ENCODE peak calls at places on chromosomes 11 and 22, in ten cellular contexts. One of them, this sample, is unnamed.

GRCh38 chr11:99418927-99419707 is 398.4 kb downstream of the CNTN5 start:
- DNase-seq in kidney epithelial cell: no peak
- DNase-seq in hepatic stellate cell: no peak
- DNase-seq in PC-9: peak; percentile 19
- DNase-seq in retinal pigment epithelial cell: peak; percentile 52
- DNase-seq in activated naive CD4-positive, alpha-beta T cell treated with Interleukin-2 at 50 U/mL for 16 hours: no peak
- DNase-seq in HT1080: peak; percentile 28
- DNase-seq in WTC11: no peak
- DNase-seq in effector CD4-positive, alpha-beta T cell: no peak
- DNase-seq in tibial artery: no peak
- DNase-seq in this sample: no peak

GRCh38 chr11:101129203-101129943 is at the start of gene PGR:
- DNase-seq in kidney epithelial cell: no peak
- DNase-seq in hepatic stellate cell: no peak
- DNase-seq in PC-9: no peak
- DNase-seq in retinal pigment epithelial cell: no peak
- DNase-seq in activated naive CD4-positive, alpha-beta T cell treated with Interleukin-2 at 50 U/mL for 16 hours: no peak
- DNase-seq in HT1080: no peak
- DNase-seq in WTC11: peak; percentile 56
- DNase-seq in effector CD4-positive, alpha-beta T cell: no peak
- DNase-seq in tibial artery: peak; percentile 85
- DNase-seq in this sample: no peak

GRCh38 chr11:105632316-105632715 is 22.4 kb downstream of the GRIA4 start:
- DNase-seq in kidney epithelial cell: no peak
- DNase-seq in hepatic stellate cell: no peak
- DNase-seq in PC-9: no peak
- DNase-seq in retinal pigment epithelial cell: no peak
- DNase-seq in activated naive CD4-positive, alpha-beta T cell treated with Interleukin-2 at 50 U/mL for 16 hours: no peak
- DNase-seq in HT1080: no peak
- DNase-seq in WTC11: no peak
- DNase-seq in effector CD4-positive, alpha-beta T cell: no peak
- DNase-seq in tibial artery: no peak
- DNase-seq in this sample: no peak

GRCh38 chr22:46290843-46291785 is 5.6 kb upstream of the GTSE1 start:
- DNase-seq in kidney epithelial cell: no peak
- DNase-seq in hepatic stellate cell: no peak
- DNase-seq in PC-9: no peak
- DNase-seq in retinal pigment epithelial cell: no peak
- DNase-seq in activated naive CD4-positive, alpha-beta T cell treated with Interleukin-2 at 50 U/mL for 16 hours: no peak
- DNase-seq in HT1080: no peak
- DNase-seq in WTC11: no peak
- DNase-seq in effector CD4-positive, alpha-beta T cell: no peak
- DNase-seq in tibial artery: no peak
- DNase-seq in this sample: no peak

GRCh38 chr11:128765571-128766530 is 72.0 kb downstream of the FLI1 start:
- DNase-seq in kidney epithelial cell: no peak
- DNase-seq in hepatic stellate cell: no peak
- DNase-seq in PC-9: no peak
- DNase-seq in retinal pigment epithelial cell: no peak
- DNase-seq in activated naive CD4-positive, alpha-beta T cell treated with Interleukin-2 at 50 U/mL for 16 hours: no peak
- DNase-seq in HT1080: no peak
- DNase-seq in WTC11: no peak
- DNase-seq in effector CD4-positive, alpha-beta T cell: no peak
- DNase-seq in tibial artery: no peak
- DNase-seq in this sample: no peak

GRCh38 chr11:118924591-118925585 is 838 bp downstream of the BCL9L start:
- DNase-seq in kidney epithelial cell: no peak
- DNase-seq in hepatic stellate cell: peak; percentile 75
- DNase-seq in PC-9: no peak
- DNase-seq in retinal pigment epithelial cell: no peak
- DNase-seq in activated naive CD4-positive, alpha-beta T cell treated with Interleukin-2 at 50 U/mL for 16 hours: peak; percentile 58
- DNase-seq in HT1080: peak; percentile 58
- DNase-seq in WTC11: peak; percentile 71
- DNase-seq in effector CD4-positive, alpha-beta T cell: no peak
- DNase-seq in tibial artery: peak; percentile 83
- DNase-seq in this sample: peak; percentile 38

GRCh38 chr22:20267441-20268288 is 453 bp downstream of the RTN4R start:
- DNase-seq in kidney epithelial cell: no peak
- DNase-seq in hepatic stellate cell: no peak
- DNase-seq in PC-9: peak; percentile 18
- DNase-seq in retinal pigment epithelial cell: no peak
- DNase-seq in activated naive CD4-positive, alpha-beta T cell treated with Interleukin-2 at 50 U/mL for 16 hours: peak; percentile 16
- DNase-seq in HT1080: no peak
- DNase-seq in WTC11: peak; percentile 45
- DNase-seq in effector CD4-positive, alpha-beta T cell: no peak
- DNase-seq in tibial artery: no peak
- DNase-seq in this sample: no peak

GRCh38 chr22:16949561-16949960 is 58.5 kb downstream of the GAB4 start:
- DNase-seq in kidney epithelial cell: no peak
- DNase-seq in hepatic stellate cell: no peak
- DNase-seq in PC-9: no peak
- DNase-seq in retinal pigment epithelial cell: no peak
- DNase-seq in activated naive CD4-positive, alpha-beta T cell treated with Interleukin-2 at 50 U/mL for 16 hours: no peak
- DNase-seq in HT1080: peak; percentile 65
- DNase-seq in WTC11: no peak
- DNase-seq in effector CD4-positive, alpha-beta T cell: no peak
- DNase-seq in tibial artery: no peak
- DNase-seq in this sample: no peak

GRCh38 chr22:46929046-46929688 is 166.7 kb downstream of the TBC1D22A start:
- DNase-seq in kidney epithelial cell: no peak
- DNase-seq in hepatic stellate cell: no peak
- DNase-seq in PC-9: no peak
- DNase-seq in retinal pigment epithelial cell: no peak
- DNase-seq in activated naive CD4-positive, alpha-beta T cell treated with Interleukin-2 at 50 U/mL for 16 hours: no peak
- DNase-seq in HT1080: no peak
- DNase-seq in WTC11: no peak
- DNase-seq in effector CD4-positive, alpha-beta T cell: no peak
- DNase-seq in tibial artery: no peak
- DNase-seq in this sample: no peak

GRCh38 chr11:46554205-46555162 is 39.3 kb downstream of the AMBRA1 start:
- DNase-seq in kidney epithelial cell: peak; percentile 71
- DNase-seq in hepatic stellate cell: no peak
- DNase-seq in PC-9: peak; percentile 17
- DNase-seq in retinal pigment epithelial cell: peak; percentile 72
- DNase-seq in activated naive CD4-positive, alpha-beta T cell treated with Interleukin-2 at 50 U/mL for 16 hours: no peak
- DNase-seq in HT1080: peak; percentile 87
- DNase-seq in WTC11: no peak
- DNase-seq in effector CD4-positive, alpha-beta T cell: no peak
- DNase-seq in tibial artery: no peak
- DNase-seq in this sample: no peak

GRCh38 chr11:95831198-95831883 is 41.0 kb downstream of the CEP57 start:
- DNase-seq in kidney epithelial cell: peak; percentile 71
- DNase-seq in hepatic stellate cell: peak; percentile 14
- DNase-seq in PC-9: no peak
- DNase-seq in retinal pigment epithelial cell: peak; percentile 90
- DNase-seq in activated naive CD4-positive, alpha-beta T cell treated with Interleukin-2 at 50 U/mL for 16 hours: no peak
- DNase-seq in HT1080: peak; percentile 58
- DNase-seq in WTC11: no peak
- DNase-seq in effector CD4-positive, alpha-beta T cell: no peak
- DNase-seq in tibial artery: no peak
- DNase-seq in this sample: no peak

GRCh38 chr11:108223449-108224149 is 732 bp downstream of the ATM start:
- DNase-seq in kidney epithelial cell: no peak
- DNase-seq in hepatic stellate cell: no peak
- DNase-seq in PC-9: no peak
- DNase-seq in retinal pigment epithelial cell: no peak
- DNase-seq in activated naive CD4-positive, alpha-beta T cell treated with Interleukin-2 at 50 U/mL for 16 hours: peak; percentile 47
- DNase-seq in HT1080: peak; percentile 11
- DNase-seq in WTC11: no peak
- DNase-seq in effector CD4-positive, alpha-beta T cell: peak; percentile 9
- DNase-seq in tibial artery: no peak
- DNase-seq in this sample: no peak

GRCh38 chr11:134731562-134731961 is 319.5 kb upstream of the B3GAT1 start:
- DNase-seq in kidney epithelial cell: no peak
- DNase-seq in hepatic stellate cell: no peak
- DNase-seq in PC-9: no peak
- DNase-seq in retinal pigment epithelial cell: no peak
- DNase-seq in activated naive CD4-positive, alpha-beta T cell treated with Interleukin-2 at 50 U/mL for 16 hours: no peak
- DNase-seq in HT1080: no peak
- DNase-seq in WTC11: peak; percentile 50
- DNase-seq in effector CD4-positive, alpha-beta T cell: no peak
- DNase-seq in tibial artery: no peak
- DNase-seq in this sample: no peak

GRCh38 chr11:105357764-105358163 is 218.2 kb upstream of the CARD18 start:
- DNase-seq in kidney epithelial cell: no peak
- DNase-seq in hepatic stellate cell: no peak
- DNase-seq in PC-9: no peak
- DNase-seq in retinal pigment epithelial cell: peak; percentile 29
- DNase-seq in activated naive CD4-positive, alpha-beta T cell treated with Interleukin-2 at 50 U/mL for 16 hours: no peak
- DNase-seq in HT1080: peak; percentile 5
- DNase-seq in WTC11: no peak
- DNase-seq in effector CD4-positive, alpha-beta T cell: no peak
- DNase-seq in tibial artery: no peak
- DNase-seq in this sample: no peak

GRCh38 chr11:115238802-115239201 is 265.4 kb downstream of the CADM1 start:
- DNase-seq in kidney epithelial cell: no peak
- DNase-seq in hepatic stellate cell: no peak
- DNase-seq in PC-9: no peak
- DNase-seq in retinal pigment epithelial cell: no peak
- DNase-seq in activated naive CD4-positive, alpha-beta T cell treated with Interleukin-2 at 50 U/mL for 16 hours: no peak
- DNase-seq in HT1080: no peak
- DNase-seq in WTC11: peak; percentile 18
- DNase-seq in effector CD4-positive, alpha-beta T cell: no peak
- DNase-seq in tibial artery: no peak
- DNase-seq in this sample: no peak

GRCh38 chr11:3130269-3131071 is 34.6 kb downstream of the OSBPL5 start:
- DNase-seq in kidney epithelial cell: no peak
- DNase-seq in hepatic stellate cell: no peak
- DNase-seq in PC-9: peak; percentile 40
- DNase-seq in retinal pigment epithelial cell: no peak
- DNase-seq in activated naive CD4-positive, alpha-beta T cell treated with Interleukin-2 at 50 U/mL for 16 hours: no peak
- DNase-seq in HT1080: no peak
- DNase-seq in WTC11: peak; percentile 15
- DNase-seq in effector CD4-positive, alpha-beta T cell: no peak
- DNase-seq in tibial artery: peak; percentile 63
- DNase-seq in this sample: peak; percentile 3

GRCh38 chr11:65384301-65384889 is 1.9 kb upstream of the SLC25A45 start:
- DNase-seq in kidney epithelial cell: no peak
- DNase-seq in hepatic stellate cell: no peak
- DNase-seq in PC-9: no peak
- DNase-seq in retinal pigment epithelial cell: no peak
- DNase-seq in activated naive CD4-positive, alpha-beta T cell treated with Interleukin-2 at 50 U/mL for 16 hours: peak; percentile 12
- DNase-seq in HT1080: peak; percentile 66
- DNase-seq in WTC11: no peak
- DNase-seq in effector CD4-positive, alpha-beta T cell: no peak
- DNase-seq in tibial artery: no peak
- DNase-seq in this sample: no peak

GRCh38 chr11:109037856-109038780 is 373.2 kb downstream of the DDX10 start:
- DNase-seq in kidney epithelial cell: no peak
- DNase-seq in hepatic stellate cell: peak; percentile 8
- DNase-seq in PC-9: no peak
- DNase-seq in retinal pigment epithelial cell: peak; percentile 86
- DNase-seq in activated naive CD4-positive, alpha-beta T cell treated with Interleukin-2 at 50 U/mL for 16 hours: no peak
- DNase-seq in HT1080: peak; percentile 55
- DNase-seq in WTC11: no peak
- DNase-seq in effector CD4-positive, alpha-beta T cell: no peak
- DNase-seq in tibial artery: no peak
- DNase-seq in this sample: no peak

GRCh38 chr11:9609841-9610240 is 36.4 kb downstream of the WEE1 start:
- DNase-seq in kidney epithelial cell: no peak
- DNase-seq in hepatic stellate cell: no peak
- DNase-seq in PC-9: no peak
- DNase-seq in retinal pigment epithelial cell: no peak
- DNase-seq in activated naive CD4-positive, alpha-beta T cell treated with Interleukin-2 at 50 U/mL for 16 hours: no peak
- DNase-seq in HT1080: no peak
- DNase-seq in WTC11: no peak
- DNase-seq in effector CD4-positive, alpha-beta T cell: no peak
- DNase-seq in tibial artery: no peak
- DNase-seq in this sample: no peak

GRCh38 chr22:43946391-43946680 is 8.9 kb upstream of the SAMM50 start:
- DNase-seq in kidney epithelial cell: no peak
- DNase-seq in hepatic stellate cell: no peak
- DNase-seq in PC-9: no peak
- DNase-seq in retinal pigment epithelial cell: no peak
- DNase-seq in activated naive CD4-positive, alpha-beta T cell treated with Interleukin-2 at 50 U/mL for 16 hours: no peak
- DNase-seq in HT1080: no peak
- DNase-seq in WTC11: no peak
- DNase-seq in effector CD4-positive, alpha-beta T cell: no peak
- DNase-seq in tibial artery: no peak
- DNase-seq in this sample: no peak

GRCh38 chr11:122721964-122722266 is 66.4 kb downstream of the UBASH3B start:
- DNase-seq in kidney epithelial cell: no peak
- DNase-seq in hepatic stellate cell: peak; percentile 72
- DNase-seq in PC-9: peak; percentile 52
- DNase-seq in retinal pigment epithelial cell: no peak
- DNase-seq in activated naive CD4-positive, alpha-beta T cell treated with Interleukin-2 at 50 U/mL for 16 hours: no peak
- DNase-seq in HT1080: no peak
- DNase-seq in WTC11: no peak
- DNase-seq in effector CD4-positive, alpha-beta T cell: no peak
- DNase-seq in tibial artery: no peak
- DNase-seq in this sample: no peak

GRCh38 chr11:102446606-102447005 is 6.0 kb downstream of the TMEM123 start:
- DNase-seq in kidney epithelial cell: no peak
- DNase-seq in hepatic stellate cell: peak; percentile 70
- DNase-seq in PC-9: no peak
- DNase-seq in retinal pigment epithelial cell: no peak
- DNase-seq in activated naive CD4-positive, alpha-beta T cell treated with Interleukin-2 at 50 U/mL for 16 hours: no peak
- DNase-seq in HT1080: peak; percentile 75
- DNase-seq in WTC11: no peak
- DNase-seq in effector CD4-positive, alpha-beta T cell: no peak
- DNase-seq in tibial artery: no peak
- DNase-seq in this sample: no peak

GRCh38 chr11:44618561-44619425 is 53.3 kb downstream of the CD82 start:
- DNase-seq in kidney epithelial cell: no peak
- DNase-seq in hepatic stellate cell: no peak
- DNase-seq in PC-9: no peak
- DNase-seq in retinal pigment epithelial cell: no peak
- DNase-seq in activated naive CD4-positive, alpha-beta T cell treated with Interleukin-2 at 50 U/mL for 16 hours: no peak
- DNase-seq in HT1080: no peak
- DNase-seq in WTC11: no peak
- DNase-seq in effector CD4-positive, alpha-beta T cell: no peak
- DNase-seq in tibial artery: peak; percentile 63
- DNase-seq in this sample: no peak